ENCODE peak calls at places on chromosome 7, in four cellular contexts. G is left ventricle myocardium inferior, U is cardiac muscle cell, W is IMR-90. Y is an unnamed sample.

GRCh38 chr7:95874541-95875265 is 102.3 kb downstream of the DYNC1I1 start:
- DNase-seq in G (no peak), U (no peak), W (no peak), Y (no peak)

GRCh38 chr7:28293529-28293835 is 112.9 kb upstream of the JAZF1 start:
- DNase-seq in G (no peak), U (no peak), W (no peak), Y (no peak)

GRCh38 chr7:54813398-54813797 is 54.4 kb upstream of the SEC61G start:
- DNase-seq in G (peak; percentile 43), U (no peak), W (no peak), Y (peak; percentile 73)

GRCh38 chr7:72336382-72336886 is 75.7 kb downstream of the CALN1 start:
- DNase-seq in G (no peak), U (no peak), W (no peak), Y (no peak)

GRCh38 chr7:139060838-139061237 is 25.0 kb upstream of the ZC3HAV1L start:
- DNase-seq in G (no peak), U (no peak), W (peak; percentile 37), Y (no peak)

GRCh38 chr7:108385834-108386422 is 70.3 kb downstream of the NRCAM start:
- DNase-seq in G (no peak), U (no peak), W (no peak), Y (no peak)

GRCh38 chr7:9391221-9391620 is 957.8 kb downstream of the NXPH1 start:
- DNase-seq in G (no peak), U (no peak), W (no peak), Y (no peak)

GRCh38 chr7:78063758-78064157 is 265.2 kb downstream of the PHTF2 start:
- DNase-seq in G (no peak), U (no peak), W (peak; percentile 75), Y (no peak)

GRCh38 chr7:131546126-131546525 is 10.3 kb downstream of the PODXL start:
- DNase-seq in G (no peak), U (no peak), W (no peak), Y (no peak)

GRCh38 chr7:96596120-96596826 is 113.4 kb downstream of the SEM1 start:
- DNase-seq in G (no peak), U (no peak), W (no peak), Y (no peak)

DNA sequence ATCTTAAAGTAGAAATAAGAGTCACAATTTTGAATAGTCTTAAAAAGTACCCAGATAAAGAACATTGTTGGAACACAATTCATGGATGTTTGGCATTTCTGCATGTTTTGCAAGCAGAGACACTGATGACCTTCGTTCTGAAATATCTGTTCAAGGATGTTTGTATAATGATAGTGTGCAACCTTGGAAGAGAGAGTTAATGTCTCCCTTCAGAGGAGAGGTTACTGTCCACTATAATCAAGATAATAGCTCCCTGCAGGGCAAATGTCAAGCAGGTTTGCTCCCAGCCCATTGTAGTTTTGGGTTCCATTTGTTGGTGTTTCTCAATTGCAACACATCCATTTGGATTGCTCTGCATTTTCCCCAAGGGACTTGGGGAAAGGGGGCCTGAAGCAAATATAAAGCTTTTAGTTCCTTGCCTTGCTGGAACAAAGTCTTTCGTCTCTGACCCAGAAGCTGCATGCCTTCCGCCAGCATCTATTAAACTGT is 45.2 kb downstream of the COL1A2 start:
- DNase-seq in G (no peak), U (no peak), W (peak; percentile 45), Y (no peak)
- H3K27ac ChIP-seq in G (no peak overlapping the region), U (no peak overlapping the region), W (peak overlapping the region; percentile 23), Y (no peak overlapping the region)

DNA sequence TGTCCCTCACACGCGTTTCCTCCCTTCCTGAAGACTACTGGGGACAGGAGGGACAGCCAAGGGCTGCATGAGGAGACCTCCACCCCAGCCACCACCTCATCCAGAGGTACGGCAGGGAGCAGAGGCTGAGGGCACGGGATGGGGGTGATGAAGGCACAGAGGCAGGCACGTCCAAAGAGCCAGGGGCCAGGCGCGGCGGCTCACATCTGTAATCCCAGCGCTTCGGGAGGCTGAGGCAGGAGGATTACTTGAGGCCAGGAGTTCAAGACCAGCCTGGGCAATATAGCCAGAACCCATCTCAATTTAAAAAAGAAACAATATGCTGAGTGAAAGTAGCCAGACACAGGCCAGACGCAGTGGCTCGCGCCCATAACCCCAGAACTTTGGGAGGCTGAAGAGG is 3.3 kb downstream of the MICALL2 start:
- DNase-seq in G (no peak), U (no peak), W (no peak), Y (no peak)
- H3K4me1 ChIP-seq in G (peaks cover 80% of the 10 kb centered on the region), U (peaks cover 3% of the 10 kb centered on the region), W (peaks cover 36% of the 10 kb centered on the region), Y (no peaks in the 10 kb centered on the region)

GRCh38 chr7:99104631-99105030 is 39.3 kb downstream of the SMURF1 start:
- DNase-seq in G (no peak), U (no peak), W (no peak), Y (no peak)
- H3K27ac ChIP-seq in G (no peak overlapping the region), U (no peak overlapping the region), W (no peak overlapping the region), Y (no peak overlapping the region)

GRCh38 chr7:104784678-104785077 is 229.3 kb upstream of the KMT2E start:
- DNase-seq in G (no peak), U (no peak), W (no peak), Y (no peak)
- H3K4me1 ChIP-seq in G (no peaks in the 10 kb centered on the region), U (no peaks in the 10 kb centered on the region), W (no peaks in the 10 kb centered on the region), Y (no peaks in the 10 kb centered on the region)

GRCh38 chr7:123024989-123025758 is 29.7 kb upstream of the TAS2R16 start:
- DNase-seq in G (no peak), U (peak; percentile 31), W (no peak), Y (no peak)
- H3K27ac ChIP-seq in G (no peak overlapping the region), U (no peak overlapping the region), W (no peak overlapping the region), Y (no peak overlapping the region)